ENCODE peak calls at places on chromosomes 16 and 17, in six cellular contexts. B is foreskin fibroblast, S is cardiac fibroblast, W is fibroblast of the aortic adventitia, V is astrocyte of the spinal cord, G is neural progenitor cell. A is an unnamed sample.

GRCh38 chr17:9529033-9529748 is 46.4 kb downstream of the STX8 start:
- DNase-seq in G (peak), V (peak), W (peak), B (peak), S (peak), A (peak)

GRCh38 chr16:31354394-31355291 is at the start of gene ITGAX:
- DNase-seq in W (peak), V (no peak), S (peak), B (peak), G (no peak), A (no peak)

GRCh38 chr17:56593073-56593740 is at the start of gene NOG:
- DNase-seq in S (peak), B (peak), G (peak), V (peak), W (peak), A (peak)

GRCh38 chr17:63826468-63827001 is 696 bp upstream of the PSMC5 start:
- DNase-seq in V (peak), B (peak), G (peak), W (no peak), S (peak), A (no peak)

GRCh38 chr16:88810868-88811599 is 694 bp downstream of the APRT start:
- DNase-seq in S (peak), G (peak), W (peak), B (peak), V (peak), A (no peak)

GRCh38 chr17:22266231-22266630 is 573.9 kb downstream of the KCNJ18 start:
- DNase-seq in W (no peak), G (no peak), V (no peak), S (no peak), B (no peak), A (no peak)

GRCh38 chr16:75074920-75075687 is 41.5 kb downstream of the LDHD start:
- DNase-seq in V (no peak), B (no peak), W (no peak), G (no peak), S (peak), A (no peak)

GRCh38 chr17:41972571-41973411 is 6.2 kb downstream of the CNP start:
- DNase-seq in G (no peak), S (no peak), V (peak), W (no peak), B (no peak), A (no peak)

GRCh38 chr16:54430491-54431030 is 144.0 kb upstream of the IRX3 start:
- DNase-seq in S (peak), W (peak), V (no peak), G (peak), B (peak), A (no peak)

GRCh38 chr17:76735006-76735405 is 2.1 kb downstream of the SRSF2 start:
- DNase-seq in G (peak), S (peak), B (peak), W (peak), V (peak), A (no peak)

GRCh38 chr16:72657791-72658190 is 390.1 kb downstream of the ZFHX3 start:
- DNase-seq in W (no peak), V (no peak), B (no peak), G (no peak), S (no peak), A (no peak)

GRCh38 chr17:68461589-68461988 is 4.3 kb upstream of the WIPI1 start:
- DNase-seq in G (no peak), S (no peak), W (no peak), B (no peak), V (no peak), A (no peak)

GRCh38 chr16:85136705-85137322 is 24.5 kb upstream of the CIBAR2 start:
- DNase-seq in G (no peak), V (peak), S (peak), B (peak), W (peak), A (no peak)

GRCh38 chr16:48047273-48047672 is 108.5 kb downstream of the ABCC12 start:
- DNase-seq in G (no peak), B (no peak), W (no peak), V (no peak), S (no peak), A (no peak)

GRCh38 chr16:57601801-57602478 is 26.5 kb upstream of the ADGRG1 start:
- DNase-seq in V (no peak), B (no peak), W (no peak), S (no peak), G (no peak), A (no peak)

GRCh38 chr16:4212207-4212933 is 29.5 kb downstream of the SRL start:
- DNase-seq in B (no peak), S (no peak), V (no peak), G (no peak), W (no peak), A (no peak)

GRCh38 chr16:13453325-13453724 is 466.6 kb upstream of the ERCC4 start:
- DNase-seq in S (no peak), W (no peak), V (peak), B (peak), G (no peak), A (no peak)

GRCh38 chr16:71626018-71626857 is at the start of gene MARVELD3:
- DNase-seq in G (peak), W (no peak), B (no peak), V (no peak), S (no peak), A (no peak)

GRCh38 chr16:20812510-20812909 is 6.2 kb downstream of the REXO5 start:
- DNase-seq in W (no peak), V (no peak), G (no peak), B (no peak), S (no peak), A (no peak)

DNA sequence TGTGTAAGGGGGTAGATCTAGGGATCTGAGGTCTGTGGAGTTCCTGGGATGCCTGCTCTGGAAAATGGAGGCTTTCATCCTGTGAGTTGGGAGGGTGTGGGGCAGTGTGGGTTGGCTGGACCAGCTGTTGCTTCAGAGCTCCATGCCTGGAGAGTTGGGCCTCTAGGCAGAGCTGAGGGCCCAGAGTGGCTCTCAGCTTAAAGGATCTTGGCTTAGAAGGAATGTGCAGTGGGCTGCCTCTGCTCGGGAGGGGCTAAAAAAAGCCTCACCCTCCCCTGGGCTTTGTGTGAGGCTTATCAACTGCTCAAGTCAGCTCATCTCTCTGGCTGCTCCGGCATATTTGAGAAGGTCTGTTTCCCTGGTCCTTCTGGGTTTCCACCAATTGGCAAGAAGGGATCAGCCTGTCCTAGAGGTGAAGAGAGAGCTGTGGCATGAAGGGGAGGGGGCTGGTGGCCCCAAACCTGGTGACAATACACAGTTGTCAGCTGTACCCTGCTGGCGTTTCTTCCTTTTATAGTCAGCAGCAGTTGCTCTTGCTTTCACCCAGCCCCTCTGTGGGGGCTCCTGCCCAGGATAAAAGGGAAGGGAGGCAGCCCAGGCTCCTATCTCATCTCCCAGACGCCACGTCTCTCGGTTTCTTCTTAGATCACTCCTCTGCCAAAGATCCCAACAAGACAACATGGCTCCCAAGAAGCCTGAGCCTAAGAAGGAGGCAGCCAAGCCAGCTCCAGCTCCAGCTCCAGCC is at the start of gene MYL4:
- DNase-seq in B (peak), G (peak), V (no peak), W (no peak), S (no peak), A (no peak)
- H3K4me3 ChIP-seq in B (no peak), G (no peak), V (no peak), W (no peak), S (no peak), A (no peak)

DNA sequence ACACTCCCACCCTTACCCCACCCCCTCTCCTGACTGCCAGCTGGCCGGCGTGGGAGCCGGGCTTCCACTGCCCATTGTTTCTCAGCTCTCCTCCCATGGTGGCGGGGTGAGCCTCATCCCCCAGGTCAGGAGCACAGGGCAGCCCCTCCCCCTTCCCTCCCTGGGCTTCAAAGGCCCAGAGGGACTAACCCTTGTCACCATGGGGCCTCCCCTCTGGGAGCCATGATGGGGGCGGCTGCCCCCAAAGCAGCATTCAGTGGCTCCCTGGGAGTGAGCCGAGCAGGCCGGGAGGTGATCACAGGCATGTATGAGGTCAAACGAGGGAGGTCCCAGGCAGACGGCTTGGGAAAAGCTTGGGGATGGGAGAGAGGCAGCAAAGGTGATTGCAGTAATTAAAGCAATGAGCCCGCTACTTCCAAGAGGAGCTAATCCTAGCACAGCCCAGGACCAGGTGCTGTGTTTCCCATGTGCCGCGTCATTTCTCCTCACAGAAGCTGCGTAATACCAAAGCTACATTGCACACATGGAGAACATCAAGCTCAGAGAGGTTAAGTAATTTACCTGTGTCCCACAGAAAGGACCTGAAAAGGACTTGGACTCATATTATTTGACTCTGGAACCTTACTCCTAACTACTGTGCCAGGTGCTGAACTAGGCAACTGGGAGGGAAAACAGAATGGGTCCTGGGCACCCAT is 24.5 kb downstream of the CDK5RAP3 start:
- DNase-seq in V (no peak), W (no peak), B (no peak), G (peak), S (no peak), A (no peak)
- H3K4me3 ChIP-seq in V (no peak), W (no peak), B (no peak), G (no peak), S (no peak), A (no peak)

GRCh38 chr17:17971431-17972125 is 622 bp downstream of the TOM1L2 start:
- DNase-seq in V (no peak), W (peak), B (peak), S (peak), G (peak), A (no peak)

GRCh38 chr17:17972126-17972951 is at the start of the genes DRC3 and TOM1L2:
- DNase-seq in W (peak), V (peak), B (peak), S (peak), G (peak), A (peak)

GRCh38 chr17:17972952-17973254 is 241 bp downstream of the DRC3 start:
- DNase-seq in V (no peak), G (no peak), S (no peak), B (no peak), W (no peak), A (no peak)

GRCh38 chr17:17966399-17966798 is 5.8 kb downstream of the TOM1L2 start:
- DNase-seq in B (no peak), G (no peak), V (no peak), S (no peak), W (no peak), A (no peak)

DNA sequence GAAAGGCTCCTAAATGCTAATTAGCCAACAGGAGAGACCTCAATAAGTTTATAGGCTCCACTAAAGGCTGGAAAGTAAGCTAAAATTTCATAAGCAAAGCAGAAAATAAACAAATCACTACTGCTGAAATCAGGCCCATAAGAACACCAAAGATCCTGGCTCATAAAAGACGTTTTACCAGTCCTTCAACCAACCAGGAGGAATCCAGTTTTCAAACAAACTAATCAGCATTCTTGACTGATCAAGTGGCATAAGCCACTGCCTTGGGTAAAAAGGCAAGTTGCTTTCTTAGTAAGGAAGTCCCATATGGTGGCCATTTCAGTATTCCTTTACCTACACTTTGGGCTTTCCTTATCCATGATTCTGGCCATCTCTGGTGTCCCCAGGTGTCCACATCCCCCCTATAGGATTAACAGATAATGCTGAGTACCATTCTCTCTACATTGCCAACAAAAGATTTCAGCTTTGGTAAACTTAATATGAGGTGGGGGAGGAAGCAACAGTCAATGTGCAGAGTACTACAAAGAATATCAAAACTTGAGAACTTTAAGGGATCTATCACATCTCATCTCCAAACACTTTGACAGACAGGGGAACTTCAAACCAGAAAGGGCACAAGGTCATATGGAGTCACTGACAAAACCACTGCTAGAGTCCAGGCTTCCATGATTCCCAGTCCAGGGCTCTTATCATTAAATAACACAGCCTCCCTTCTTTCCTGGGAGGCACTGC is 1.3 kb downstream of the TOM1L2 start:
- DNase-seq in G (no peak), S (no peak), V (no peak), B (no peak), W (no peak), A (no peak)
- H3K4me3 ChIP-seq in G (peak), S (peak), V (peak), B (peak), W (peak), A (peak)

GRCh38 chr16:11078812-11079459 is 134.6 kb downstream of the CLEC16A start:
- DNase-seq in W (peak), B (peak), V (peak), S (peak), G (no peak), A (no peak)

GRCh38 chr16:11079657-11080187 is 135.4 kb downstream of the CLEC16A start:
- DNase-seq in B (peak), G (no peak), V (peak), S (peak), W (peak), A (peak)

GRCh38 chr16:11073407-11073806 is 129.0 kb downstream of the CLEC16A start:
- DNase-seq in W (no peak), G (no peak), S (no peak), V (no peak), B (no peak), A (no peak)

GRCh38 chr16:11075163-11075562 is 130.8 kb downstream of the CLEC16A start:
- DNase-seq in W (no peak), G (no peak), S (no peak), V (no peak), B (no peak), A (no peak)

GRCh38 chr16:11076259-11077018 is 132.1 kb downstream of the CLEC16A start:
- DNase-seq in W (no peak), B (no peak), S (no peak), G (peak), V (no peak), A (no peak)
- H3K4me3 ChIP-seq in W (no peak), B (no peak), S (no peak), G (no peak), V (no peak), A (no peak)

GRCh38 chr16:89957214-89957785 is 8.7 kb downstream of the DEF8 start:
- DNase-seq in S (no peak), B (no peak), G (no peak), W (no peak), V (no peak), A (no peak)
- H3K4me3 ChIP-seq in S (no peak), B (no peak), G (no peak), W (no peak), V (no peak), A (no peak)

GRCh38 chr17:72590382-72590781 is 469.6 kb downstream of the SOX9 start:
- DNase-seq in S (peak), B (peak), V (peak), G (no peak), W (peak), A (no peak)

GRCh38 chr17:72588961-72589360 is 468.1 kb downstream of the SOX9 start:
- DNase-seq in B (no peak), G (no peak), W (no peak), V (peak), S (no peak), A (no peak)

GRCh38 chr17:72587156-72587555 is 466.3 kb downstream of the SOX9 start:
- DNase-seq in V (peak), B (no peak), W (no peak), S (no peak), G (no peak), A (no peak)

GRCh38 chr17:72588561-72588960 is 467.7 kb downstream of the SOX9 start:
- DNase-seq in G (no peak), W (no peak), B (no peak), S (no peak), V (no peak), A (no peak)

DNA sequence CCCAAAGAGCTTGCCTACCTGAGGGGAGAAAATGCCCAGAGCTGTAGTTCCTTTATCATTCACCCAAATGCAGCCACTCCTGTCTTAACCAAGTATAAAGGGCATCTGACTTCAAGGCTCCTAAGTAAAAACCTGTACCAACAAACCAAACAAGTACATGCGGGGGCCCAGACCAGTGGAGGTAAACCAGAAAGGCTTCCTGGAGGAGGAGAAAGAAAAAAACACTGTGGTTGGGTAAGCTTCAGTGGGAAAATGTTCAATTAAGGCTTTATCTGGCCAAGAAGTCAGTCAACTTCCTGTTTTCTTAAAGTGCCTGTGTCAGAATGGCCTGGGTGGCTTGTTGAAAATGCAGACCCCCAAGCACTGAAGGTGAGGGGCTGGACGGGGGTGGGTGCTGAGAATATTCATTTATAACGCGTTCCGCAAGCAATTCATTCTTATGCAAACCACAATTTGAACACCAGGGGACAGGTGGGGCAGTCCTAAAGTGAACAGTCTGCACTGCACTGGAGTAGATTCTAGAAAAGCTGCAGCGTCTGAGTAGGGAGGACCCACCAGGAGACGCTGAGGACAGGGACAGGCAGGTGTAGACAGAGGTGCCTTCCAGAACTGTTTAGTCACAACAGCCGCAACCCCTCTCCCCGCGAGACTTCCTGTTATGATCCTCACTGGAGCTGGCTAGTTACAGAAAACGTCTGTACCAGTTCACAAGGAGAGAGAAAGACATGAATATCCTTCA is 467.1 kb downstream of the SOX9 start:
- DNase-seq in V (peak), G (no peak), S (peak), B (no peak), W (no peak), A (no peak)
- H3K4me3 ChIP-seq in V (peak), G (no peak), S (peak), B (no peak), W (no peak), A (no peak)

GRCh38 chr17:80706454-80706853 is 161.8 kb downstream of the RPTOR start:
- DNase-seq in W (no peak), S (no peak), G (no peak), V (no peak), B (no peak), A (no peak)
- H3K4me3 ChIP-seq in W (no peak), S (no peak), G (no peak), V (no peak), B (no peak), A (no peak)

GRCh38 chr16:1472974-1473373 is 1.9 kb downstream of the CLCN7 start:
- DNase-seq in V (no peak), G (no peak), B (no peak), S (no peak), W (no peak), A (no peak)
- H3K4me3 ChIP-seq in V (no peak), G (no peak), B (no peak), S (no peak), W (peak), A (no peak)

DNA sequence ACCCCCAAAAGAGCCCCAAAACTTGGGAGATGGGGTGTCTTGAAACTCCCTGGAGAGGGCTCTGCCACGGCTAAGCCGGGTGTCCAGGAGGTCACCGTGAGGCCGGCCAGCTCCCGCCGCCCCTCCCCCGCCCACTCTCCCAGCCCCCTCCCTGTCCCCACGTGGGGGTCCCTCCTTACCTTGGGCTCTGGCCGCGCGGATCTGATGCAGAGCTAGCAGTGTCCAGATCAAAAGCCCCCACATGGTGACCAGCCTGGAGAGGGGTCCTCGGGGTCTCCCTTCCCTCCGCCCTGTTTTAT is 450 bp downstream of the SDK2 start:
- DNase-seq in G (peak), S (no peak), W (no peak), V (no peak), B (peak), A (no peak)
- H3K4me3 ChIP-seq in G (peak), S (no peak), W (no peak), V (peak), B (no peak), A (no peak)